ENCODE peak calls at places on chromosomes 6 and 20, in nine cellular contexts. R, Q, W, S, M, H, P, Y and G are unnamed samples. For H3K4me1, the result is how much of the 10 kb centered on the place peaks cover.

GRCh38 chr6:20541387-20541786 is 7.1 kb downstream of the CDKAL1 start:
- DNase-seq in R (no peak), M (no peak), P (no peak), H (no peak), Q (no peak), W (no peak), Y (no peak), S (no peak), G (no peak)

GRCh38 chr6:170388113-170388512 is 81.6 kb downstream of the FAM120B start:
- DNase-seq in S (no peak), H (no peak), W (no peak), Q (no peak), Y (no peak), P (no peak), R (peak), M (no peak), G (no peak)

GRCh38 chr20:11499235-11499634 is 418.5 kb upstream of the BTBD3 start:
- DNase-seq in R (no peak), Y (no peak), P (no peak), W (no peak), Q (no peak), S (no peak), H (no peak), M (no peak), G (no peak)

GRCh38 chr6:139520321-139520768 is 145.9 kb upstream of the CITED2 start:
- DNase-seq in P (no peak), H (no peak), S (no peak), R (no peak), W (no peak), Q (no peak), Y (no peak), M (no peak), G (no peak)

GRCh38 chr20:4235512-4236043 is 220.2 kb upstream of the RNF24 start:
- DNase-seq in W (no peak), H (no peak), Q (no peak), P (no peak), S (no peak), M (no peak), Y (no peak), R (no peak), G (no peak)

GRCh38 chr6:85764844-85765243 is 122.2 kb upstream of the SYNCRIP start:
- DNase-seq in M (no peak), Q (no peak), S (no peak), Y (no peak), H (no peak), P (no peak), W (no peak), R (peak), G (no peak)

GRCh38 chr20:37376324-37376723 is 30.4 kb downstream of the SRC start:
- DNase-seq in Q (no peak), R (no peak), P (no peak), M (no peak), Y (no peak), W (no peak), H (no peak), S (no peak), G (no peak)

GRCh38 chr20:54643761-54644160 is 168.4 kb downstream of the DOK5 start:
- DNase-seq in Y (no peak), Q (no peak), P (no peak), S (no peak), M (no peak), W (peak), H (peak), R (peak), G (no peak)

GRCh38 chr6:13766201-13766634 is 48.1 kb downstream of the MCUR1 start:
- DNase-seq in Y (no peak), M (no peak), W (no peak), S (no peak), H (no peak), Q (no peak), R (peak), P (no peak), G (no peak)

GRCh38 chr6:129889580-129889979 is 28.5 kb upstream of the TMEM244 start:
- DNase-seq in Y (no peak), R (peak), M (no peak), Q (no peak), W (no peak), S (no peak), H (no peak), P (no peak), G (no peak)

GRCh38 chr20:21209668-21210067 is 83.8 kb downstream of the KIZ start:
- DNase-seq in P (no peak), R (no peak), Y (no peak), M (no peak), S (no peak), Q (no peak), H (no peak), W (no peak), G (no peak)

GRCh38 chr6:164322533-164322932 is 908.0 kb downstream of the QKI start:
- DNase-seq in H (no peak), M (no peak), W (no peak), Y (no peak), P (no peak), R (no peak), Q (no peak), S (no peak), G (no peak)

GRCh38 chr6:160226118-160226541 is 32.5 kb downstream of the SLC22A2 start:
- DNase-seq in W (no peak), R (no peak), M (no peak), H (no peak), S (no peak), P (no peak), Q (no peak), Y (no peak), G (no peak)

GRCh38 chr6:14505391-14505790 is 387.8 kb downstream of the CD83 start:
- DNase-seq in H (no peak), R (no peak), Y (peak), S (no peak), Q (no peak), P (no peak), W (no peak), M (no peak), G (no peak)

GRCh38 chr20:46512943-46513844 is at the start of gene ZNF334:
- DNase-seq in M (peak), S (no peak), P (no peak), Q (peak), R (peak), W (peak), H (peak), Y (peak), G (no peak)

GRCh38 chr6:160509610-160510009 is 154.5 kb downstream of the LPA start:
- DNase-seq in M (no peak), Q (no peak), H (no peak), W (no peak), S (no peak), Y (no peak), R (no peak), P (no peak), G (no peak)

GRCh38 chr6:150086026-150086425 is 17.1 kb upstream of the ULBP3 start:
- DNase-seq in Y (no peak), M (no peak), P (no peak), S (no peak), W (no peak), R (no peak), Q (no peak), H (no peak), G (no peak)

GRCh38 chr6:1614767-1615650 is 5.3 kb downstream of the FOXC1 start:
- DNase-seq in P (no peak), W (no peak), Q (no peak), Y (no peak), M (no peak), S (no peak), H (peak), R (no peak), G (no peak)

GRCh38 chr6:33392168-33392947 is 735 bp downstream of the KIFC1 start:
- DNase-seq in M (no peak), P (no peak), W (no peak), Q (no peak), R (peak), Y (no peak), S (no peak), H (no peak), G (no peak)

GRCh38 chr6:22952076-22952475 is 382.7 kb downstream of the HDGFL1 start:
- DNase-seq in Y (no peak), S (no peak), P (no peak), W (no peak), M (no peak), H (no peak), Q (no peak), R (peak), G (no peak)

GRCh38 chr6:150076196-150076893 is 7.4 kb upstream of the ULBP3 start:
- DNase-seq in W (no peak), Q (no peak), R (no peak), M (no peak), S (no peak), P (no peak), H (no peak), Y (no peak), G (no peak)

GRCh38 chr6:167285077-167285770 is 5.9 kb upstream of the UNC93A start:
- DNase-seq in S (no peak), R (no peak), Q (no peak), Y (no peak), M (peak), W (no peak), P (no peak), H (no peak), G (no peak)

GRCh38 chr20:7161690-7162089 is 394.2 kb downstream of the BMP2 start:
- DNase-seq in M (peak), R (no peak), W (no peak), S (no peak), P (no peak), Y (peak), H (no peak), Q (no peak), G (no peak)

GRCh38 chr6:299050-299980 is 7.0 kb downstream of the DUSP22 start:
- DNase-seq in M (no peak), P (no peak), Y (no peak), S (no peak), H (no peak), R (peak), Q (no peak), W (no peak), G (no peak)

GRCh38 chr20:37758332-37758731 is 64.5 kb downstream of the CTNNBL1 start:
- DNase-seq in Y (no peak), R (no peak), M (no peak), S (no peak), W (no peak), P (no peak), Q (peak), H (no peak), G (no peak)

GRCh38 chr6:79101164-79101563 is 23.1 kb upstream of the PHIP start:
- DNase-seq in M (no peak), Y (no peak), Q (no peak), S (no peak), W (no peak), P (no peak), R (no peak), H (no peak), G (no peak)

GRCh38 chr6:137928286-137928685 is 61.2 kb downstream of the TNFAIP3 start:
- DNase-seq in M (no peak), S (no peak), Y (no peak), Q (no peak), R (no peak), H (no peak), P (no peak), W (no peak), G (no peak)

GRCh38 chr6:37920667-37921066 is 101.1 kb downstream of the ZFAND3 start:
- DNase-seq in Y (no peak), P (no peak), M (no peak), W (no peak), Q (no peak), S (no peak), H (no peak), R (no peak), G (no peak)

GRCh38 chr6:141552463-141552862 is 580.3 kb upstream of the GJE1 start:
- DNase-seq in P (no peak), H (no peak), S (no peak), Q (no peak), M (no peak), Y (no peak), W (no peak), R (peak), G (no peak)

GRCh38 chr20:41232971-41233926 is 84.3 kb downstream of the ZHX3 start:
- DNase-seq in P (no peak), Y (no peak), S (no peak), R (peak), Q (no peak), M (no peak), W (no peak), H (no peak), G (no peak)

GRCh38 chr6:33028220-33028849 is 18.9 kb upstream of the HLA-DOA start:
- DNase-seq in Y (no peak), Q (no peak), S (no peak), W (no peak), R (no peak), M (no peak), H (no peak), P (no peak), G (no peak)

GRCh38 chr20:24718696-24719095 is 230.4 kb upstream of the CST7 start:
- DNase-seq in S (no peak), Y (no peak), P (no peak), H (no peak), R (no peak), W (peak), Q (no peak), M (no peak), G (no peak)

GRCh38 chr6:82866446-82866845 is 199.2 kb downstream of the UBE3D start:
- DNase-seq in R (no peak), Q (no peak), H (no peak), Y (no peak), S (no peak), P (no peak), W (no peak), M (no peak), G (no peak)

GRCh38 chr6:121823437-121823851 is 388.0 kb downstream of the GJA1 start:
- DNase-seq in W (no peak), S (no peak), M (no peak), Q (no peak), R (peak), H (no peak), P (no peak), Y (peak), G (no peak)

GRCh38 chr6:42787018-42787611 is 5.3 kb downstream of the BICRAL start:
- DNase-seq in M (no peak), R (no peak), Y (no peak), W (no peak), H (no peak), Q (no peak), S (no peak), P (no peak), G (no peak)
- H3K4me1 ChIP-seq in M (under half), R (under half), Y (under half), W (under half), H (under half), Q (half or more), S (under half), P (half or more), G (half or more)

GRCh38 chr20:50711113-50711825 is 19.9 kb upstream of the RIPOR3 start:
- DNase-seq in H (peak), W (no peak), S (no peak), Q (no peak), R (no peak), Y (no peak), P (no peak), M (no peak), G (no peak)

GRCh38 chr20:50712771-50713676 is 18.4 kb upstream of the PARD6B start:
- DNase-seq in R (no peak), Q (no peak), W (no peak), P (no peak), M (no peak), Y (no peak), S (no peak), H (no peak), G (no peak)

GRCh38 chr20:50709574-50709973 is 18.2 kb upstream of the RIPOR3 start:
- DNase-seq in W (no peak), M (no peak), Q (no peak), S (no peak), R (no peak), P (no peak), Y (no peak), H (peak), G (no peak)

GRCh38 chr20:50708845-50709555 is 17.7 kb upstream of the RIPOR3 start:
- DNase-seq in Y (no peak), S (no peak), H (no peak), P (no peak), M (no peak), R (no peak), Q (no peak), W (no peak), G (no peak)

GRCh38 chr20:50710492-50711063 is 19.2 kb upstream of the RIPOR3 start:
- DNase-seq in P (no peak), Y (no peak), R (peak), S (no peak), Q (no peak), M (no peak), W (no peak), H (peak), G (no peak)
- H3K4me1 ChIP-seq in P (under half), Y (under half), R (under half), S (under half), Q (under half), M (under half), W (under half), H (under half), G (under half)

GRCh38 chr6:7241160-7241559 is 71.8 kb downstream of the SSR1 start:
- DNase-seq in M (peak), Q (no peak), P (no peak), H (no peak), S (no peak), W (no peak), Y (no peak), R (no peak), G (no peak)

GRCh38 chr6:7241709-7242645 is 71.0 kb downstream of the SSR1 start:
- DNase-seq in R (peak), Q (no peak), S (no peak), W (no peak), M (peak), Y (no peak), H (no peak), P (no peak), G (no peak)

GRCh38 chr6:7242835-7243187 is 70.2 kb downstream of the SSR1 start:
- DNase-seq in S (no peak), P (no peak), H (no peak), Q (no peak), Y (no peak), M (no peak), W (no peak), R (no peak), G (no peak)

GRCh38 chr6:7245668-7246393 is 67.2 kb downstream of the SSR1 start:
- DNase-seq in R (no peak), P (no peak), Q (no peak), Y (no peak), W (no peak), H (no peak), S (no peak), M (no peak), G (no peak)

DNA sequence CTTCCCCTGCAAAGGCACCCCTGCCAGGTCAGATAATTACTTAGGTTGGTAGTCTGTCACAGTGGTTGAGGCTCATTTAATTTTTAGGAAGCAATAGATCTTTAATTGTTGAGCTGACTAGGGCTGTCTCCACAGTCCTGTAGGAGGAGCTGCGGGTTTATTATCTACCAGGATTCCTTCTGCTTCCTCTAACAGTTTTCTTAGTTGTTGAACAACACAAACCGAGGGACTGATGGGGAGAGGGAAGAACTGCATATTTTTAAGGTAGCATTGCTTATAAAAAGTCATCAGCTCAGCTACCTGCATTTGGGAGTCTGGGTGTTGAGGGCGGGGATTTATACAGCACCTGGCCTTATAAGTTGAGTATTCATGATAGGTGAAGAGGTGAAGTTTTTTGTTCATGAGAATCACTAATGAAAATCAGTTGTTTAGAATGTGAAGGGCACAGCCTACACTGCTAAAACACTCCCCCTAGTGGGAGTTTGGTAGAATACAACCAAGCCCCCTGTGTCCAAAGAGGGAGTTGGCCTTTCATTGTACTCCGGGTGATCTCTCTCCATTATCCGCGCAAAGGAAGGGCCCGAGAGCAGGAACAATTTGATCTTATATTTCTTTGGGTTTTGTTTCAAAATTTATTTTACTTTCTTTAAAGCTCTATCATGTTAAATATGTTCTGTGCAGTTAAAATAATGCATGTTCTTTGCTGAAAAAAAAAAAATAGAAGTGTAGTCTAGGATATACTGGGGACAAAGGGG is 69.6 kb downstream of the SSR1 start:
- DNase-seq in Q (no peak), H (no peak), R (peak), S (no peak), Y (peak), M (peak), P (no peak), W (peak), G (peak)
- H3K4me1 ChIP-seq in Q (under half), H (under half), R (under half), S (under half), Y (under half), M (under half), P (under half), W (under half), G (under half)

GRCh38 chr6:44116643-44117382 is 10.4 kb downstream of the MRPL14 start:
- DNase-seq in P (no peak), W (no peak), Y (no peak), S (no peak), R (peak), Q (no peak), M (no peak), H (no peak), G (no peak)
- H3K4me1 ChIP-seq in P (half or more), W (under half), Y (under half), S (under half), R (under half), Q (half or more), M (under half), H (under half), G (under half)

DNA sequence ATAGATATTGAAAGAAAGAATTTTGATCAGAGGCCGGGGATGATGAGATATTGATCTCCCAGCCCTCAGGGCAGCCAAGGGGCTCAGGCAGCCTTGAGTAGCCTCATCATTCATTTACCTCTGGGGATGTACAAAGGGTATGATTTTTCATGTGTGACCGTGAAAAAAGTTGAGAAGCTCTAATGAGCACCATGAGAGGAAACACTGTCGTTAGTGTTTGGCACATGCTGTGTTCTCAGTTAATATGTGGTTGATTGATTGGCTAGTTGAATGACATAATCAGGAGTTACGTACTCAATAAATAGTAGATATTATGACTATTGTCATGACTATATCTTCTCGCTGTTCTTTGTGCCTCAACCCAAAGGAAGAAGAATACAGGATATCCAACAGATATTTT is 12.1 kb upstream of the STK38 start:
- DNase-seq in W (no peak), H (no peak), M (no peak), S (no peak), P (no peak), R (no peak), Q (no peak), Y (no peak), G (no peak)
- H3K4me1 ChIP-seq in W (under half), H (under half), M (under half), S (under half), P (under half), R (under half), Q (under half), Y (under half), G (under half)

GRCh38 chr20:62597416-62598115 is 44.7 kb upstream of the SLCO4A1 start:
- DNase-seq in Y (no peak), Q (no peak), S (no peak), H (no peak), R (no peak), W (no peak), P (no peak), M (no peak), G (no peak)

GRCh38 chr20:62596486-62596885 is 45.8 kb upstream of the SLCO4A1 start:
- DNase-seq in P (no peak), W (no peak), Q (no peak), S (no peak), Y (no peak), M (no peak), R (no peak), H (no peak), G (no peak)

GRCh38 chr20:62595491-62595890 is 46.8 kb upstream of the SLCO4A1 start:
- DNase-seq in Y (no peak), P (no peak), W (peak), Q (peak), M (peak), R (peak), S (no peak), H (no peak), G (no peak)

GRCh38 chr20:62595069-62595468 is 47.2 kb upstream of the SLCO4A1 start:
- DNase-seq in R (no peak), H (no peak), S (no peak), W (no peak), M (no peak), Q (no peak), P (no peak), Y (no peak), G (no peak)

DNA sequence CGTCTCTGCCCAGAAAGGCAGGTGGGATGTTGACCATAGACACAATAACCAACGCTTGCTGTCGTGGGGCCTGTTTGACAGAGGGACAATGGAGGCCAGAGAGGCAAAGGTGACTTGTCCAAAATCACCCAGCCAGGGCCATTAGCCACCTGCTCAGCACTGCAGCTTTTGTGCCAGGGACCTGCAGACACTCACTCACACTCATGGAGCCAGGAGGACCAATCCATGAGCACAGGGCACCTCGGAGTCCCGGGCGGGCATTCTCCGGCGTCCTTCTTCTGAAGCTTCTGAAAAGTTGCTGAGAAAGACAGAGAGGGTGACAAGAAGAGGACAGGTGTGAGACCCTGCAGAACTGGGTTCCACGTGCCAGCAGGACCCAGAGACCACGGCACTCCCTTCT is 45.4 kb upstream of the SLCO4A1 start:
- DNase-seq in M (no peak), P (no peak), Q (no peak), Y (no peak), R (no peak), H (no peak), S (no peak), W (no peak), G (no peak)
- H3K4me1 ChIP-seq in M (under half), P (half or more), Q (under half), Y (under half), R (under half), H (under half), S (under half), W (under half), G (under half)

GRCh38 chr20:17941087-17941825 is 27.3 kb downstream of the SNX5 start:
- DNase-seq in P (no peak), Q (no peak), W (no peak), M (peak), R (no peak), H (no peak), Y (no peak), S (no peak), G (no peak)
- H3K4me1 ChIP-seq in P (under half), Q (under half), W (under half), M (under half), R (under half), H (under half), Y (under half), S (under half), G (under half)